ENCODE peak calls at places on chromosomes 12 and 14, in seven cellular contexts. L is activated CD8-positive, alpha-beta memory T cell treated with anti-CD3 and anti-CD28 coated beads for 24 hours; F is CD8-positive, alpha-beta memory T cell; P is glutamatergic neuron; X is cerebellum; R is fibroblast of the conjunctiva; U is activated CD4-positive, alpha-beta T cell treated with anti-CD3 and anti-CD28 coated beads for 48 hours. H is an unnamed sample.

GRCh38 chr12:33012226-33012625 is 115.6 kb upstream of the PKP2 start:
- DNase-seq in F (no peak), X (no peak), U (no peak), L (no peak), P (no peak), R (no peak), H (no peak)

GRCh38 chr14:106436310-106436905 is 910.0 kb downstream of the TMEM121 start:
- DNase-seq in F (peak; percentile 66), U (peak; percentile 81), P (no peak), L (peak; percentile 88), R (no peak), X (no peak), H (no peak)

GRCh38 chr14:101478796-101479410 is 82.4 kb upstream of the DIO3 start:
- DNase-seq in L (no peak), R (no peak), U (no peak), P (no peak), F (no peak), X (no peak), H (no peak)

GRCh38 chr12:131364903-131365820 is 345.7 kb upstream of the SFSWAP start:
- DNase-seq in P (no peak), L (no peak), U (no peak), X (no peak), F (no peak), R (no peak), H (no peak)

GRCh38 chr12:48803693-48804092 is 14.6 kb upstream of the CACNB3 start:
- DNase-seq in U (no peak), L (no peak), X (no peak), R (no peak), F (no peak), P (no peak), H (no peak)

GRCh38 chr12:62671321-62671720 is 204.7 kb downstream of the MON2 start:
- DNase-seq in F (no peak), R (no peak), L (no peak), X (no peak), U (no peak), P (no peak), H (no peak)

GRCh38 chr12:11174022-11174421 is 3.0 kb downstream of the SMIM10L1 start:
- DNase-seq in P (no peak), F (no peak), X (no peak), U (no peak), L (no peak), R (peak; percentile 54), H (no peak)

GRCh38 chr12:106226884-106227640 is 20.8 kb downstream of the CKAP4 start:
- DNase-seq in L (peak; percentile 65), P (no peak), X (peak; percentile 74), F (peak; percentile 53), R (peak; percentile 60), U (peak; percentile 22), H (peak; percentile 30)

GRCh38 chr12:25689996-25690501 is 137.0 kb upstream of the LMNTD1 start:
- DNase-seq in X (peak; percentile 14), P (no peak), F (no peak), R (peak; percentile 53), U (no peak), L (no peak), H (peak; percentile 6)

GRCh38 chr12:91327889-91328288 is 145.3 kb upstream of the DCN start:
- DNase-seq in P (no peak), R (no peak), L (no peak), X (no peak), U (no peak), F (no peak), H (no peak)

GRCh38 chr12:111304642-111305071 is 64.2 kb downstream of the PHETA1 start:
- DNase-seq in L (peak; percentile 73), R (no peak), F (no peak), U (peak; percentile 77), P (peak; percentile 63), X (no peak), H (no peak)

GRCh38 chr12:57522887-57523705 is 472 bp downstream of the MBD6 start:
- DNase-seq in X (no peak), R (peak; percentile 55), P (peak; percentile 64), U (peak; percentile 55), L (peak; percentile 78), F (peak; percentile 69), H (no peak)

GRCh38 chr12:119069029-119069731 is 87.8 kb downstream of the SRRM4 start:
- DNase-seq in U (no peak), F (no peak), R (no peak), X (no peak), L (no peak), P (no peak), H (no peak)

GRCh38 chr12:22687677-22688076 is 62.7 kb downstream of the ETNK1 start:
- DNase-seq in F (no peak), L (no peak), R (no peak), U (no peak), X (no peak), P (no peak), H (no peak)

H was measured in NCI-H446.